ENCODE peak calls at places on chromosome 12, in six cellular contexts. S is K562, B is HepG2, O is A549, P is endothelial cell of umbilical vein, X is GM12878. E is an unnamed sample.

GRCh38 chr12:104630230-104630670 is 173.5 kb downstream of the CHST11 start:
- DNase-seq in S (no peak), B (no peak), O (no peak), P (no peak), X (no peak), E (peak; percentile 40)

GRCh38 chr12:49664591-49665146 is 41.3 kb downstream of the PRPF40B start:
- DNase-seq in S (no peak), B (no peak), O (no peak), P (peak; percentile 89), X (no peak), E (no peak)

GRCh38 chr12:8154526-8154925 is 2.3 kb upstream of the ZNF705A start:
- DNase-seq in S (no peak), B (no peak), O (no peak), P (peak; percentile 25), X (no peak), E (no peak)

GRCh38 chr12:63420206-63420644 is 248.1 kb downstream of the DPY19L2 start:
- DNase-seq in S (peak; percentile 81), B (peak; percentile 36), O (peak; percentile 76), P (peak; percentile 80), X (peak; percentile 24), E (peak; percentile 92)

GRCh38 chr12:45745861-45746277 is 16.4 kb downstream of the ARID2 start:
- DNase-seq in S (no peak), B (no peak), O (peak; percentile 27), P (peak; percentile 22), X (no peak), E (peak; percentile 41)

GRCh38 chr12:26197832-26198231 is 2.5 kb downstream of the SSPN start:
- DNase-seq in S (no peak), B (no peak), O (no peak), P (no peak), X (no peak), E (no peak)

GRCh38 chr12:55142896-55143870 is 17.0 kb downstream of the OR9K2 start:
- DNase-seq in S (peak; percentile 72), B (peak; percentile 40), O (peak; percentile 67), P (peak; percentile 47), X (no peak), E (peak; percentile 66)

GRCh38 chr12:52061470-52062166 is 8.2 kb upstream of the ATG101 start:
- DNase-seq in S (no peak), B (peak; percentile 91), O (peak; percentile 50), P (no peak), X (no peak), E (no peak)

GRCh38 chr12:32312049-32312670 is 87.2 kb upstream of the FGD4 start:
- DNase-seq in S (peak; percentile 60), B (peak; percentile 42), O (peak; percentile 80), P (peak; percentile 85), X (peak; percentile 21), E (peak; percentile 71)

GRCh38 chr12:57864382-57864781 is 17.9 kb upstream of the CTDSP2 start:
- DNase-seq in S (no peak), B (no peak), O (no peak), P (no peak), X (no peak), E (no peak)

GRCh38 chr12:64169999-64170398 is 52.1 kb downstream of the KICS2 start:
- DNase-seq in S (no peak), B (no peak), O (no peak), P (peak; percentile 44), X (no peak), E (no peak)

GRCh38 chr12:124556896-124557501 is 10.4 kb downstream of the NCOR2 start:
- DNase-seq in S (no peak), B (no peak), O (no peak), P (no peak), X (no peak), E (no peak)

GRCh38 chr12:124475295-124476010 is 92.0 kb downstream of the NCOR2 start:
- DNase-seq in S (no peak), B (no peak), O (no peak), P (no peak), X (no peak), E (no peak)

GRCh38 chr12:131436922-131437705 is 273.8 kb upstream of the SFSWAP start:
- DNase-seq in S (no peak), B (no peak), O (no peak), P (no peak), X (no peak), E (no peak)

GRCh38 chr12:93441111-93441616 is 583 bp downstream of the UBE2N start:
- DNase-seq in S (peak; percentile 52), B (no peak), O (peak; percentile 23), P (peak; percentile 31), X (no peak), E (peak; percentile 70)

GRCh38 chr12:130838284-130838950 is 633 bp downstream of the STX2 start:
- DNase-seq in S (peak; percentile 56), B (peak; percentile 27), O (peak; percentile 37), P (peak; percentile 26), X (no peak), E (peak; percentile 44)

GRCh38 chr12:5185435-5186069 is 141.9 kb downstream of the KCNA5 start:
- DNase-seq in S (no peak), B (no peak), O (no peak), P (no peak), X (no peak), E (no peak)

GRCh38 chr12:107402041-107403022 is 283.3 kb upstream of the PWP1 start:
- DNase-seq in S (peak; percentile 60), B (peak; percentile 69), O (peak; percentile 85), P (peak; percentile 47), X (no peak), E (peak; percentile 71)

GRCh38 chr12:40344312-40344711 is 119.5 kb downstream of the LRRK2 start:
- DNase-seq in S (no peak), B (no peak), O (no peak), P (no peak), X (no peak), E (no peak)

GRCh38 chr12:40253936-40254335 is 29.1 kb downstream of the LRRK2 start:
- DNase-seq in S (no peak), B (no peak), O (no peak), P (no peak), X (no peak), E (no peak)

GRCh38 chr12:44817687-44818086 is 58.4 kb downstream of the NELL2 start:
- DNase-seq in S (peak; percentile 1), B (no peak), O (no peak), P (no peak), X (no peak), E (peak; percentile 7)

GRCh38 chr12:30805959-30806358 is 51.2 kb upstream of the CAPRIN2 start:
- DNase-seq in S (no peak), B (no peak), O (no peak), P (no peak), X (no peak), E (no peak)

GRCh38 chr12:97903356-97903755 is 440.8 kb downstream of the RMST start:
- DNase-seq in S (no peak), B (no peak), O (no peak), P (no peak), X (no peak), E (no peak)

GRCh38 chr12:47652491-47653234 is 53.2 kb downstream of the RPAP3 start:
- DNase-seq in S (peak; percentile 23), B (peak; percentile 92), O (peak; percentile 12), P (no peak), X (no peak), E (peak; percentile 41)

GRCh38 chr12:76158518-76159321 is 74.2 kb upstream of the NAP1L1 start:
- DNase-seq in S (peak; percentile 86), B (peak; percentile 53), O (peak; percentile 75), P (peak; percentile 78), X (peak; percentile 91), E (peak; percentile 55)

GRCh38 chr12:14691560-14691959 is 4.8 kb downstream of the GUCY2C start:
- DNase-seq in S (no peak), B (no peak), O (no peak), P (no peak), X (no peak), E (peak; percentile 58)

GRCh38 chr12:106893451-106893850 is 62.3 kb upstream of the TMEM263 start:
- DNase-seq in S (no peak), B (no peak), O (peak; percentile 48), P (no peak), X (no peak), E (no peak)

GRCh38 chr12:121628037-121628436 is 1.7 kb downstream of the ORAI1 start:
- DNase-seq in S (peak; percentile 65), B (no peak), O (no peak), P (no peak), X (no peak), E (peak; percentile 67)

GRCh38 chr12:121628536-121628935 is 2.2 kb downstream of the ORAI1 start:
- DNase-seq in S (no peak), B (no peak), O (no peak), P (no peak), X (no peak), E (peak; percentile 70)

GRCh38 chr12:121634836-121635235 is 8.5 kb downstream of the ORAI1 start:
- DNase-seq in S (no peak), B (no peak), O (no peak), P (no peak), X (no peak), E (no peak)

GRCh38 chr12:121630791-121631190 is 4.5 kb downstream of the ORAI1 start:
- DNase-seq in S (no peak), B (no peak), O (no peak), P (no peak), X (no peak), E (no peak)

GRCh38 chr12:121632069-121632970 is 6.0 kb downstream of the ORAI1 start:
- DNase-seq in S (no peak), B (no peak), O (no peak), P (peak; percentile 38), X (no peak), E (no peak)
- TF ChIP-seq MYC in S (no peak), B (no peak), O (no peak), P (no peak), X (no peak), E (no peak)

DNA sequence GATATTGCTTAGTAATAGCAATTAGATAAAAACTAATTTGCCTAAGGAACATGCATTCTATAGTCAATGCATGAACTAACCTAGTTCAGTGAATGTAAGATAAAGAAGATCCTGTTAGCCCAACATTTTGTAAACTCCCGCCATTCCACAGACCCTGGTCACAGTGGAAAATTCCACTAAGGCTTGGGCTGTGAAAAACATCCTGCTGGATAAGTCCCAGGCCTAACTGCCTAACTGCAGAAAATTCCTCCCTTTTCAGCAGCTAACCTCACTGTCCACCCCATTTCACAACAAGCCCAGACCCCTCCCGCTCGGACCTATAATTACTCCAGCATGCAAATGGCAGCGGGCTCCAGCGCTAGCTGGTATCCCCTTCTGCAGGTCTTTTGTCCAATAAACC is 97.9 kb upstream of the GARIN6 start:
- DNase-seq in S (no peak), B (no peak), O (no peak), P (no peak), X (no peak), E (no peak)
- TF ChIP-seq CTCF in S (no peak), B (no peak), O (no peak), P (no peak), X (no peak), E (no peak)

GRCh38 chr12:11959117-11959823 is 111.5 kb upstream of the BCL2L14 start:
- DNase-seq in S (no peak), B (peak; percentile 48), O (peak; percentile 24), P (peak; percentile 48), X (no peak), E (no peak)
- TF ChIP-seq POLR2A in S (no peak), B (no peak), O (no peak), P (no peak), X (no peak), E (no peak)

DNA sequence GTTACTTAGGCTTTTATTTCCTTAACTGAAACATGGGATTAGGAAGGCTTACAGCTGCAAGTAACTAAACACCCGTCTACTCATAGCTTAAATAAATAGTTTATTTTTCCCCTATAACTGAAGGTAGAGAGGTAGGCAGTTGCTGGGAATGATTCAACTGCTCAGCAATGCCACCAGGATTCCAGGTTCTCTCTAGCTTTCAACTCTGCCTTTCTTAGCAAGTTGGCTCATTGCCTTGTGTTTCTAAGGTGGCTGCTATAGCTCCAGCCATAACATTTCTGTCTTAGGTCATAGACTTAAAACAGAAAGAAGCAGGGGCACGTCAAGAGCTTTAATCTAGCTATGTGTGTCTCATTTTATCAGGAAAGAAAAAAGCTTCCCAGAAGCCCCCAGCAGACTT is 103.7 kb upstream of the MDM1 start:
- DNase-seq in S (no peak), B (no peak), O (peak; percentile 42), P (no peak), X (no peak), E (no peak)
- TF ChIP-seq MYC in S (no peak), B (no peak), O (no peak), P (no peak), X (no peak), E (no peak)